ENCODE peak calls at places on chromosomes 16 and 17, in seven cellular contexts. U, I, V, R, W, D and E are unnamed samples.

GRCh38 chr17:76417499-76418143 is 33.2 kb downstream of the SPHK1 start:
- DNase-seq in I (no peak), U (no peak), D (peak; percentile 31), V (no peak), W (no peak), R (no peak), E (no peak)

GRCh38 chr17:80660527-80661198 is 116.0 kb downstream of the RPTOR start:
- DNase-seq in I (no peak), U (no peak), R (no peak), D (no peak), V (no peak), W (no peak), E (no peak)

GRCh38 chr17:19384723-19385391 is 2.1 kb downstream of the MFAP4 start:
- DNase-seq in U (peak; percentile 93), D (peak; percentile 99), R (no peak), I (peak; percentile 99), W (peak; percentile 93), V (peak; percentile 88), E (peak; percentile 78)

GRCh38 chr16:11556214-11556819 is 30.4 kb downstream of the LITAF start:
- DNase-seq in U (no peak), I (no peak), D (no peak), V (no peak), W (no peak), R (no peak), E (no peak)

GRCh38 chr17:27049104-27049784 is 244.7 kb upstream of the WSB1 start:
- DNase-seq in I (no peak), U (no peak), W (no peak), R (no peak), V (no peak), D (no peak), E (no peak)

GRCh38 chr16:79409970-79410369 is 190.6 kb downstream of the MAF start:
- DNase-seq in U (no peak), W (no peak), I (no peak), V (no peak), R (no peak), D (no peak), E (no peak)

GRCh38 chr17:32903774-32904673 is 23.9 kb upstream of the TMEM98 start:
- DNase-seq in D (no peak), R (no peak), V (no peak), U (no peak), W (no peak), I (no peak), E (no peak)

GRCh38 chr17:13765701-13766100 is 164.0 kb upstream of the HS3ST3A1 start:
- DNase-seq in U (no peak), W (no peak), D (no peak), R (no peak), V (no peak), I (no peak), E (no peak)

GRCh38 chr16:88628512-88628974 is 9.8 kb upstream of the IL17C start:
- DNase-seq in R (no peak), D (no peak), U (no peak), I (no peak), V (no peak), W (peak; percentile 43), E (no peak)

GRCh38 chr17:77233635-77234334 is 93.0 kb downstream of the SEC14L1 start:
- DNase-seq in W (peak; percentile 37), U (no peak), R (peak; percentile 86), V (peak; percentile 68), I (peak; percentile 95), D (no peak), E (no peak)

GRCh38 chr16:72120026-72120425 is 26.4 kb downstream of the DHX38 start:
- DNase-seq in I (no peak), R (no peak), W (no peak), V (no peak), U (no peak), D (no peak), E (no peak)

DNA sequence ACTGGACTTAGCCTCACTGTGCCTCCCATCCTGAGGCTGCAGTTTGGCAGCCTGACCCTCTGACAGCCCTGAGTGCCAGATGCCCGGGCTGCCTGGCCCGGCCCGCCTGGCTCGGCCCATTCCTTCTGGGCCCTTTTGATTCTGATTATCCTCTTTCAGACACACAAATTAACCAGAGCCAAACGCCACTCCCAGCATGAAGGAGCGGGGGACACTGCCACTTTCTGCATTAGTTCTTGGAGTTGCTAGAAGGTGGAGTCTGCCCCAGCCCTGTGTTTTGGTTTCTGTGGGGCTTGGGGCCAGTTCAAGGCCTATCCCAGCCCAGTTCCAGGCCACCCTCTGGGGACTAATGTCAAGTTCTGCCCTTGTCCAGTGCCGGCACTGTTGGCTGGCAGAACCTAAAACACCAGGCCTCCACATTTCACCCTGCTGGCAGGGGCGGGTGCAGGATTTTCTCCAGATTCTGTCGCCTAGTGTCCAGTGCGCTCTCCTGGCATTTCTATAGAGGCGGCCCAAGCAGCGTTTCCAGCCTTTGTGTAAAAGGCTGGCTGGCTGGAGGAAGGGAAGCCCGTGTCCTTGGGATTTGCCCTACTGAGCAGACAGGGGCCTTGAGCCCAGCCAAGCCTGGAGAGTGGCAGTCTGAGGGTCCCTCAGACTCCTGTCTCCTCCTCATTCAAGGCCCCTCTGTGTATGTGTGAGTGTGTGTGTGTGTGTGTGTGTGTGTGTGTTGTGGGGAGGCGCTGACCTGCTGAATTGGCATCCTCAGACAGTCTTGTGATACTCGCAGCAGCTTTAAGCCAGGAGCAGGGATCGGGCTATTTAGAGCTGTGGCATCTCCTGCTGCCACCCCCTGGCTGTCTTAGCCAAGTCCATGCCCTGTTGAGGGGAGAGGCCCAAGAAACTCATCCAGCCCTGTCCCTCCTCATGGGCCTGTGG is 21.4 kb downstream of the PLCD3 start:
- DNase-seq in U (no peak), I (no peak), D (peak; percentile 91), W (no peak), V (no peak), R (no peak), E (no peak)
- TF ChIP-seq CTCF in U (no peak), I (no peak), D (no peak), W (no peak), V (no peak), R (peak; percentile 7), E (no peak)

GRCh38 chr16:84357191-84357651 is 11.1 kb upstream of the ATP2C2 start:
- DNase-seq in U (no peak), W (no peak), V (no peak), R (peak; percentile 56), I (peak; percentile 26), D (no peak), E (peak; percentile 63)
- H3K27ac ChIP-seq in U (peak overlapping the region; percentile 84), W (no peak overlapping the region), V (no peak overlapping the region), R (no peak overlapping the region), I (no peak overlapping the region), D (no peak overlapping the region), E (no peak overlapping the region)

DNA sequence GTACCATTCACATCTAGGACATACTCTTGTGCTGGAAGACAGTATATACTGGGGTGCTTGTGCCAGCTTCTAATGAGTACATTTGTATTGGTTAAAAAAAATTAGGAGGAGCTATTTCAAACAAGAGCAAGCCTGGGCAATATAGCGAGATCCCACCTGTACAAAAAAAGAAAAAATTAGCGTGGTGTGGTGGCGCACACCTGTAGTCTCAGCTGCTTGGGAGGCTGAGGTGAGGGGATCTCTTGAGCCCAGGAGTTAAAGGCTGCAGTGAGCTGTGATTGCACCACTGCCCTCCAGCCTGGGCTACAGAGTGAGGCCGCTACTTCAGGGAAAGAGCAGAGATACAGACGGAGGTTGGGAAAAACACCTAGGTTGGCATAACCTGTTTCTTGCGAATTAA is 1.2 kb downstream of the MRTFB start:
- DNase-seq in V (no peak), R (no peak), I (no peak), D (no peak), U (no peak), W (no peak), E (no peak)
- H3K4me3 ChIP-seq in V (peak overlapping the region; percentile 93), R (no peak overlapping the region), I (peak overlapping the region; percentile 90), D (peak overlapping the region; percentile 77), U (peak overlapping the region; percentile 84), W (peak overlapping the region; percentile 74), E (no peak overlapping the region)

GRCh38 chr17:9577402-9577709 is 914 bp downstream of the CFAP52 start:
- DNase-seq in V (no peak), U (no peak), W (no peak), D (no peak), R (no peak), I (no peak), E (no peak)

GRCh38 chr17:9571201-9571600 is 4.4 kb downstream of the STX8 start:
- DNase-seq in V (no peak), U (no peak), I (no peak), R (no peak), D (no peak), W (no peak), E (no peak)

GRCh38 chr17:9575381-9576072 is at the start of gene STX8:
- DNase-seq in I (peak; percentile 88), R (peak; percentile 93), D (peak; percentile 94), V (peak; percentile 94), U (peak; percentile 81), W (peak; percentile 92), E (peak; percentile 82)

GRCh38 chr17:9576521-9577401 is at the start of gene CFAP52:
- DNase-seq in D (peak; percentile 86), W (peak; percentile 88), R (peak; percentile 64), I (peak; percentile 79), U (peak; percentile 75), V (peak; percentile 86), E (peak; percentile 39)
- TF ChIP-seq CTCF in D (peak; percentile 52), W (peak; percentile 84), R (peak; percentile 88), I (peak; percentile 84), U (peak; percentile 65), V (peak; percentile 85), E (peak; percentile 18)

DNA sequence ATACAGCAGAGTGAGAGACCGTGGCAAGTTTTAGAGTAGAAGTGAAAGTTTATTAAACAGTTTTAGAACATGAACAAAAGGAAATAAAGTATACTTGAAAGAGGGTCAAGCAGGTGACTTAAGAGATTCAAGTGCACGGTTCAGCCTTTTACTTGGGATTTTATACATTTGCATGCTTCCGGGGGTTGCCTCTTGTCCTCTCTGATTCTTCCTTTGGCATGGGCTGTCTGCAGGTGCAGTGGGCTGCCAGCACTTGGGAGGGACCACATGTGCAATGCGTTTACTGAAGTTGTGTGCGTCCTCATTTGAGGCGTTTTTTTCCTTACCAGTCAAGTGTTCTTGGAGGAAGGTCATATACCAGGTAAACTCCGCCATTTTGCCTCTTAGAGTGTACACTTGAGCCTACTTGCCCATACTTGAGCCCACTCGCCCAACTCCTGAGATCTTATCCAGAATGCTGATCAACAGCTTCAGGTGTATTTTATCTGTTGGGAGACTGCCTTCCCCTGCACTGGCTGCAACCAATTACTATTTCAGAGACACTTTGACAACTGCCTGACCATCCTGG is 195.2 kb downstream of the IRX5 start:
- DNase-seq in W (no peak), R (no peak), U (no peak), I (no peak), V (no peak), D (no peak), E (no peak)
- H3K27ac ChIP-seq in W (no peak overlapping the region), R (no peak overlapping the region), U (no peak overlapping the region), I (no peak overlapping the region), V (no peak overlapping the region), D (no peak overlapping the region), E (no peak overlapping the region)